ENCODE peak calls at places on chromosomes 11 and 22, in ten cellular contexts. X, L, R, S, W, T, Q, D, P and B are unnamed samples.

GRCh38 chr11:118099838-118100570 is 13.2 kb upstream of the SMIM35 start:
- DNase-seq in R (no peak), W (peak; percentile 38), T (peak; percentile 21), D (no peak), S (peak; percentile 32), Q (no peak), L (no peak), X (no peak), P (no peak), B (no peak)

GRCh38 chr11:130427049-130427388 is 1.4 kb downstream of the ADAMTS8 start:
- DNase-seq in R (no peak), L (no peak), S (no peak), X (no peak), P (no peak), T (no peak), W (no peak), D (no peak), Q (no peak), B (no peak)

GRCh38 chr11:63682045-63682915 is 980 bp downstream of the RTN3 start:
- DNase-seq in R (no peak), T (no peak), P (peak; percentile 48), X (peak; percentile 43), S (peak; percentile 33), Q (no peak), D (no peak), W (peak; percentile 22), L (peak; percentile 55), B (no peak)

GRCh38 chr11:2447951-2448650 is 3.3 kb downstream of the KCNQ1 start:
- DNase-seq in L (no peak), T (no peak), D (no peak), S (no peak), W (no peak), Q (no peak), P (no peak), X (no peak), R (no peak), B (no peak)

GRCh38 chr11:65293909-65294381 is 20.7 kb upstream of the CDC42EP2 start:
- DNase-seq in S (peak; percentile 81), W (peak; percentile 67), X (no peak), T (no peak), L (no peak), D (no peak), R (no peak), Q (no peak), P (peak; percentile 45), B (no peak)

GRCh38 chr11:75267171-75267970 is 26.8 kb downstream of the TPBGL start:
- DNase-seq in P (peak; percentile 5), Q (no peak), L (no peak), T (peak; percentile 54), S (no peak), W (no peak), X (no peak), D (no peak), R (no peak), B (no peak)

GRCh38 chr11:79393362-79394043 is 47.3 kb downstream of the TENM4 start:
- DNase-seq in T (no peak), W (no peak), P (no peak), L (no peak), X (no peak), R (no peak), D (no peak), S (no peak), Q (no peak), B (peak; percentile 55)

GRCh38 chr22:50347157-50347556 is 4.0 kb downstream of the PPP6R2 start:
- DNase-seq in L (no peak), S (no peak), D (no peak), R (no peak), W (no peak), T (no peak), Q (no peak), P (no peak), X (no peak), B (no peak)

GRCh38 chr11:18203723-18204122 is 31.1 kb downstream of the MRGPRX4 start:
- DNase-seq in W (no peak), Q (peak; percentile 14), S (no peak), R (no peak), T (no peak), D (no peak), X (no peak), L (no peak), P (no peak), B (peak; percentile 42)

GRCh38 chr22:31020334-31020733 is 51.3 kb downstream of the TUG1 start:
- DNase-seq in D (no peak), L (no peak), Q (no peak), S (no peak), W (no peak), T (no peak), P (no peak), X (no peak), R (no peak), B (peak; percentile 38)

GRCh38 chr11:17414992-17415391 is 26.5 kb upstream of the KCNJ11 start:
- DNase-seq in R (no peak), Q (no peak), P (no peak), L (peak; percentile 19), S (no peak), W (no peak), D (no peak), T (no peak), X (no peak), B (no peak)

GRCh38 chr11:16960250-16960649 is 54.0 kb downstream of the PLEKHA7 start:
- DNase-seq in T (no peak), P (no peak), D (no peak), Q (no peak), S (no peak), X (no peak), L (no peak), R (no peak), W (no peak), B (no peak)

GRCh38 chr11:34416088-34416487 is 22.6 kb upstream of the CAT start:
- DNase-seq in R (no peak), T (no peak), Q (no peak), X (no peak), S (no peak), D (no peak), P (no peak), W (no peak), L (no peak), B (no peak)

GRCh38 chr11:78069465-78069864 is 5.8 kb downstream of the THRSP start:
- DNase-seq in S (no peak), Q (no peak), W (peak; percentile 57), R (no peak), P (no peak), L (no peak), D (no peak), T (no peak), X (no peak), B (no peak)

GRCh38 chr11:36352919-36353318 is 56.8 kb downstream of the PRR5L start:
- DNase-seq in T (no peak), S (no peak), R (no peak), Q (no peak), P (no peak), D (no peak), X (no peak), W (no peak), L (no peak), B (no peak)

DNA sequence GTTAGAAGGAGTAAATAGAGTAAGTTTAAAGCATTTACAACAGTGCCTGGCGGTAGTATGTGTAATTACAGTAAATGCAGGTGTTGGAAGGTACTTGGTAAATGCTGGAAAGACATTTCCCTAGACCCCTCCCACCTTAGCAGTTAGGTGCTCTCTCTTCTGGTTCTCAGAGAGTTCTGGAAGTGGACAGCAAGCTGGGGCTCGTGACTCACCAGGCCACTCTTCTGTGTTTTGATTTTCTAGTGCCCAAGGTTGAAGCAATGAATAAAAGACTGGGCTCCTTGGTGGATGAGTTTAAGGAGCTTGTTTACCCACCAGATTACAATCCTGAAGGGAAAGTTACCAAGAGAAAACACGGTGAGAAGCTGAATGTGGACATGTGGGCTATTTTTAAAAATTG is 27.6 kb downstream of the SNU13 start:
- DNase-seq in S (no peak), L (no peak), D (no peak), Q (peak; percentile 18), W (no peak), R (no peak), T (no peak), X (no peak), P (no peak), B (no peak)
- H3K36me3 ChIP-seq in S (peaks cover 93% of the 10 kb centered on the region), L (peaks cover 95% of the 10 kb centered on the region), D (peaks cover 14% of the 10 kb centered on the region), Q (peaks cover 46% of the 10 kb centered on the region), W (peaks cover 4% of the 10 kb centered on the region), R (peaks cover 27% of the 10 kb centered on the region), T (peaks cover 93% of the 10 kb centered on the region), X (peaks cover 96% of the 10 kb centered on the region), P (no peaks in the 10 kb centered on the region), B (peaks cover 3% of the 10 kb centered on the region)

GRCh38 chr11:128716661-128717210 is 22.9 kb downstream of the FLI1 start:
- DNase-seq in W (no peak), R (no peak), P (peak; percentile 40), X (peak; percentile 36), Q (peak; percentile 62), S (no peak), T (no peak), D (peak; percentile 65), L (no peak), B (no peak)
- H3K4me3 ChIP-seq in W (no peak overlapping the region), R (peak overlapping the region; percentile 14), P (no peak overlapping the region), X (no peak overlapping the region), Q (no peak overlapping the region), S (peak overlapping the region; percentile 37), T (no peak overlapping the region), D (no peak overlapping the region), L (peak overlapping the region; percentile 10), B (no peak overlapping the region)

GRCh38 chr11:96037267-96037990 is 113.5 kb upstream of the MTMR2 start:
- DNase-seq in R (no peak), Q (no peak), W (no peak), L (no peak), P (no peak), X (no peak), T (no peak), D (no peak), S (no peak), B (peak; percentile 27)
- TF ChIP-seq CTCF in R (peak; percentile 18), Q (no peak), W (no peak), L (no peak), P (no peak), X (no peak), T (no peak), D (no peak), S (no peak), B (no peak)

GRCh38 chr22:46690146-46690545 is 47.9 kb downstream of the CERK start:
- DNase-seq in R (no peak), T (no peak), Q (no peak), X (no peak), S (peak; percentile 2), D (peak; percentile 36), W (no peak), L (no peak), P (no peak), B (no peak)
- H3K36me3 ChIP-seq in R (no peaks in the 10 kb centered on the region), T (peaks cover 90% of the 10 kb centered on the region), Q (peaks cover 71% of the 10 kb centered on the region), X (peaks cover 100% of the 10 kb centered on the region), S (peaks cover 81% of the 10 kb centered on the region), D (peaks cover 9% of the 10 kb centered on the region), W (peaks cover 8% of the 10 kb centered on the region), L (peaks cover 94% of the 10 kb centered on the region), P (no peaks in the 10 kb centered on the region), B (no peaks in the 10 kb centered on the region)